ENCODE peak calls at places on chromosomes 2 and 18, in eight cellular contexts. B, S, L, Q, C, W, R and H are unnamed samples.

GRCh38 chr2:26325851-26326250 is 20.1 kb upstream of the SELENOI start:
- DNase-seq in B (no peak), W (no peak), L (peak), R (no peak), S (no peak), C (no peak), Q (no peak), H (no peak)

GRCh38 chr18:59873616-59874015 is 26.2 kb upstream of the PMAIP1 start:
- DNase-seq in W (no peak), R (no peak), S (no peak), C (no peak), Q (no peak), B (no peak), L (peak), H (no peak)

GRCh38 chr2:187136646-187137045 is 287.7 kb upstream of the ZSWIM2 start:
- DNase-seq in C (no peak), S (no peak), B (no peak), R (no peak), Q (no peak), W (no peak), L (no peak), H (no peak)

GRCh38 chr2:151289972-151290335 is 486 bp upstream of the NMI start:
- DNase-seq in W (no peak), Q (no peak), S (no peak), C (peak), B (no peak), R (peak), L (peak), H (no peak)

GRCh38 chr2:113877651-113878594 is 12.0 kb upstream of the ACTR3 start:
- DNase-seq in W (no peak), L (peak), S (no peak), B (no peak), C (no peak), Q (no peak), R (no peak), H (no peak)

GRCh38 chr2:239711911-239712570 is 311.2 kb upstream of the HDAC4 start:
- DNase-seq in W (no peak), C (no peak), S (no peak), B (no peak), R (peak), Q (no peak), L (no peak), H (no peak)

GRCh38 chr2:44744961-44745360 is 196.5 kb upstream of the SIX3 start:
- DNase-seq in Q (no peak), C (no peak), S (no peak), L (no peak), W (no peak), R (no peak), B (no peak), H (no peak)

GRCh38 chr18:55264108-55264507 is 304.8 kb upstream of the CCDC68 start:
- DNase-seq in R (no peak), Q (no peak), S (no peak), C (no peak), B (no peak), W (no peak), L (no peak), H (no peak)

GRCh38 chr2:227872676-227873075 is 1.2 kb downstream of the DAW1 start:
- DNase-seq in R (no peak), W (no peak), Q (no peak), L (no peak), C (no peak), B (no peak), S (no peak), H (no peak)

GRCh38 chr2:72204782-72205545 is 57.3 kb upstream of the CYP26B1 start:
- DNase-seq in R (no peak), W (no peak), C (no peak), B (no peak), L (no peak), Q (no peak), S (no peak), H (no peak)

GRCh38 chr2:30565860-30566358 is 118.9 kb downstream of the LCLAT1 start:
- DNase-seq in Q (no peak), C (peak), B (no peak), R (no peak), W (no peak), S (no peak), L (peak), H (no peak)

GRCh38 chr18:1039421-1039820 is 134.8 kb downstream of the ADCYAP1 start:
- DNase-seq in R (peak), C (no peak), Q (no peak), L (no peak), W (no peak), S (no peak), B (no peak), H (no peak)

GRCh38 chr18:6576706-6577375 is 152.7 kb upstream of the ARHGAP28 start:
- DNase-seq in B (peak), C (no peak), S (no peak), Q (no peak), L (no peak), R (no peak), W (no peak), H (no peak)

GRCh38 chr2:98861601-98862000 is 74.4 kb downstream of the CRACDL start:
- DNase-seq in R (no peak), B (no peak), S (no peak), C (no peak), W (no peak), Q (no peak), L (no peak), H (no peak)

GRCh38 chr2:96881349-96882195 is 11.7 kb upstream of the SEMA4C start:
- DNase-seq in Q (no peak), R (no peak), W (no peak), L (no peak), B (no peak), C (no peak), S (no peak), H (no peak)

GRCh38 chr2:20021405-20022009 is 9.0 kb upstream of the MATN3 start:
- DNase-seq in W (no peak), B (no peak), S (no peak), C (no peak), Q (no peak), L (no peak), R (no peak), H (no peak)

GRCh38 chr2:129388870-129389269 is 590.6 kb upstream of the RAB6C start:
- DNase-seq in W (no peak), R (no peak), S (no peak), L (no peak), C (no peak), B (no peak), Q (no peak), H (no peak)

GRCh38 chr2:236173734-236174607 is 5.8 kb upstream of the GBX2 start:
- DNase-seq in Q (no peak), W (no peak), R (peak), L (no peak), B (no peak), S (no peak), C (no peak), H (no peak)

GRCh38 chr18:63107171-63107850 is 212.3 kb downstream of the BCL2 start:
- DNase-seq in R (no peak), Q (no peak), S (no peak), W (no peak), L (no peak), B (no peak), C (no peak), H (no peak)

GRCh38 chr2:237600205-237600846 is 9.8 kb upstream of the RAB17 start:
- DNase-seq in C (no peak), Q (peak), L (no peak), R (peak), W (no peak), S (no peak), B (no peak), H (no peak)

GRCh38 chr2:11498543-11499034 is 32.6 kb upstream of the E2F6 start:
- DNase-seq in R (peak), L (no peak), S (no peak), C (no peak), Q (no peak), W (no peak), B (no peak), H (no peak)

GRCh38 chr2:233600361-233600760 is 17.1 kb upstream of the UGT1A8 start:
- DNase-seq in L (no peak), W (no peak), C (no peak), R (no peak), S (no peak), Q (no peak), B (no peak), H (no peak)

GRCh38 chr2:212173771-212174510 is 364.7 kb downstream of the ERBB4 start:
- DNase-seq in R (no peak), W (no peak), S (no peak), Q (no peak), B (no peak), L (peak), C (no peak), H (no peak)

GRCh38 chr18:70069965-70070364 is 122.3 kb upstream of the CD226 start:
- DNase-seq in L (no peak), Q (no peak), B (no peak), S (no peak), C (no peak), W (no peak), R (no peak), H (no peak)

GRCh38 chr2:7905756-7906155 is 776.1 kb upstream of the ID2 start:
- DNase-seq in Q (no peak), C (no peak), W (no peak), B (peak), R (no peak), L (no peak), S (no peak), H (no peak)

GRCh38 chr18:22451796-22452195 is 34.1 kb upstream of the CTAGE1 start:
- DNase-seq in B (no peak), W (no peak), Q (no peak), R (no peak), L (no peak), S (no peak), C (no peak), H (no peak)

GRCh38 chr2:209331291-209331844 is 92.5 kb upstream of the MAP2 start:
- DNase-seq in B (no peak), W (no peak), Q (no peak), L (peak), C (no peak), S (no peak), R (no peak), H (no peak)

GRCh38 chr2:188765522-188765921 is 208.7 kb upstream of the COL3A1 start:
- DNase-seq in Q (peak), L (peak), S (no peak), B (no peak), C (no peak), W (no peak), R (no peak), H (no peak)

GRCh38 chr18:7116001-7116831 is 1.4 kb downstream of the LAMA1 start:
- DNase-seq in C (no peak), R (no peak), L (peak), S (no peak), B (no peak), W (no peak), Q (no peak), H (no peak)

GRCh38 chr2:153197635-153198386 is 280.8 kb downstream of the RPRM start:
- DNase-seq in C (no peak), R (peak), S (no peak), L (no peak), B (no peak), Q (no peak), W (no peak), H (no peak)

GRCh38 chr2:71559828-71560210 is 106.5 kb downstream of the DYSF start:
- DNase-seq in S (no peak), C (no peak), B (no peak), R (no peak), W (no peak), Q (no peak), L (no peak), H (no peak)

GRCh38 chr2:159446817-159447216 is 160.3 kb upstream of the WDSUB1 start:
- DNase-seq in C (no peak), B (no peak), W (no peak), R (no peak), S (no peak), Q (no peak), L (no peak), H (no peak)